ENCODE peak calls at places on chromosomes 12 and 14, in seven cellular contexts. Q, A, P, F, V, J and D are unnamed samples.

GRCh38 chr12:132464820-132465219 is 25.1 kb upstream of the FBRSL1 start:
- DNase-seq in Q (no peak), A (no peak), P (no peak), F (no peak), V (no peak), J (no peak), D (no peak)

GRCh38 chr12:51392556-51393237 is 1.5 kb upstream of the GALNT6 start:
- DNase-seq in Q (no peak), A (no peak), P (peak), F (no peak), V (peak), J (no peak), D (no peak)

GRCh38 chr12:127280393-127281275 is 986.3 kb upstream of the TMEM132C start:
- DNase-seq in Q (peak), A (peak), P (peak), F (peak), V (no peak), J (no peak), D (no peak)

GRCh38 chr12:122137229-122137628 is 36.8 kb downstream of the IL31 start:
- DNase-seq in Q (no peak), A (no peak), P (peak), F (no peak), V (no peak), J (no peak), D (peak)

GRCh38 chr14:72576258-72576657 is 317.6 kb downstream of the DPF3 start:
- DNase-seq in Q (no peak), A (no peak), P (no peak), F (no peak), V (no peak), J (no peak), D (no peak)

GRCh38 chr12:52119398-52120254 is 40.1 kb downstream of the SMIM41 start:
- DNase-seq in Q (peak), A (peak), P (peak), F (no peak), V (peak), J (no peak), D (peak)

GRCh38 chr14:54722791-54723432 is 156.0 kb downstream of the SAMD4A start:
- DNase-seq in Q (no peak), A (peak), P (peak), F (peak), V (peak), J (no peak), D (peak)

GRCh38 chr14:90561031-90561430 is 164.2 kb downstream of the CALM1 start:
- DNase-seq in Q (no peak), A (no peak), P (peak), F (no peak), V (no peak), J (no peak), D (no peak)

GRCh38 chr12:34298971-34299801 is 276.9 kb downstream of the ALG10 start:
- DNase-seq in Q (no peak), A (no peak), P (no peak), F (no peak), V (no peak), J (no peak), D (no peak)

GRCh38 chr12:52191841-52192791 is at the start of gene KRT80:
- DNase-seq in Q (no peak), A (no peak), P (no peak), F (peak), V (peak), J (peak), D (no peak)

GRCh38 chr14:100165376-100165775 is 5.9 kb upstream of the DEGS2 start:
- DNase-seq in Q (no peak), A (no peak), P (no peak), F (no peak), V (no peak), J (no peak), D (no peak)

GRCh38 chr14:104149617-104150141 is 11.3 kb downstream of the KIF26A start:
- DNase-seq in Q (no peak), A (no peak), P (peak), F (no peak), V (peak), J (no peak), D (no peak)

GRCh38 chr12:124240493-124240892 is 54.4 kb upstream of the RFLNA start:
- DNase-seq in Q (no peak), A (peak), P (peak), F (peak), V (no peak), J (peak), D (peak)

GRCh38 chr12:102406033-102406584 is 74.3 kb downstream of the IGF1 start:
- DNase-seq in Q (no peak), A (no peak), P (peak), F (peak), V (peak), J (no peak), D (no peak)

GRCh38 chr14:69886843-69887242 is 7.6 kb downstream of the SMOC1 start:
- DNase-seq in Q (no peak), A (no peak), P (no peak), F (peak), V (peak), J (peak), D (no peak)

GRCh38 chr14:68978550-68978911 is 571 bp downstream of the ACTN1 start:
- DNase-seq in Q (no peak), A (no peak), P (peak), F (peak), V (peak), J (peak), D (peak)

GRCh38 chr12:20040844-20041243 is 327.5 kb upstream of the PDE3A start:
- DNase-seq in Q (no peak), A (no peak), P (peak), F (no peak), V (no peak), J (peak), D (no peak)

GRCh38 chr12:613996-614726 is 49.1 kb downstream of the NINJ2 start:
- DNase-seq in Q (no peak), A (peak), P (peak), F (no peak), V (peak), J (no peak), D (peak)

GRCh38 chr12:80064269-80064668 is 35.1 kb upstream of the OTOGL start:
- DNase-seq in Q (no peak), A (no peak), P (no peak), F (no peak), V (peak), J (peak), D (no peak)

GRCh38 chr14:102320033-102320660 is 601 bp downstream of the ZNF839 start:
- DNase-seq in Q (no peak), A (peak), P (peak), F (peak), V (peak), J (peak), D (peak)

GRCh38 chr12:24997496-24997895 is 48.6 kb upstream of the BCAT1 start:
- DNase-seq in Q (no peak), A (no peak), P (no peak), F (no peak), V (peak), J (no peak), D (no peak)

GRCh38 chr12:103166949-103167348 is 209.5 kb downstream of the ASCL1 start:
- DNase-seq in Q (no peak), A (no peak), P (no peak), F (no peak), V (no peak), J (no peak), D (no peak)

GRCh38 chr14:99777956-99778355 is 15.3 kb upstream of the EML1 start:
- DNase-seq in Q (no peak), A (no peak), P (no peak), F (no peak), V (no peak), J (no peak), D (no peak)

GRCh38 chr14:72318648-72319047 is 386.4 kb downstream of the RGS6 start:
- DNase-seq in Q (no peak), A (no peak), P (no peak), F (no peak), V (no peak), J (no peak), D (no peak)

GRCh38 chr12:113875681-113876080 is 90.4 kb downstream of the RBM19 start:
- DNase-seq in Q (no peak), A (no peak), P (no peak), F (no peak), V (peak), J (peak), D (no peak)

GRCh38 chr12:107779077-107779840 is 4.8 kb downstream of the ASCL4 start:
- DNase-seq in Q (no peak), A (peak), P (no peak), F (no peak), V (no peak), J (no peak), D (no peak)

GRCh38 chr12:44015333-44015941 is 179.6 kb downstream of the TMEM117 start:
- DNase-seq in Q (no peak), A (peak), P (peak), F (peak), V (peak), J (no peak), D (peak)

GRCh38 chr12:115963030-115963480 is 314.4 kb downstream of the MED13L start:
- DNase-seq in Q (no peak), A (no peak), P (no peak), F (peak), V (peak), J (no peak), D (no peak)

GRCh38 chr12:10968765-10969456 is 17.8 kb downstream of the TAS2R50 start:
- DNase-seq in Q (no peak), A (no peak), P (no peak), F (peak), V (peak), J (peak), D (no peak)

GRCh38 chr14:69685716-69686115 is 74.3 kb downstream of the SUSD6 start:
- DNase-seq in Q (no peak), A (no peak), P (no peak), F (peak), V (peak), J (peak), D (no peak)

GRCh38 chr12:7152818-7153217 is 22.6 kb downstream of the CLSTN3 start:
- DNase-seq in Q (no peak), A (no peak), P (no peak), F (no peak), V (no peak), J (no peak), D (no peak)

DNA sequence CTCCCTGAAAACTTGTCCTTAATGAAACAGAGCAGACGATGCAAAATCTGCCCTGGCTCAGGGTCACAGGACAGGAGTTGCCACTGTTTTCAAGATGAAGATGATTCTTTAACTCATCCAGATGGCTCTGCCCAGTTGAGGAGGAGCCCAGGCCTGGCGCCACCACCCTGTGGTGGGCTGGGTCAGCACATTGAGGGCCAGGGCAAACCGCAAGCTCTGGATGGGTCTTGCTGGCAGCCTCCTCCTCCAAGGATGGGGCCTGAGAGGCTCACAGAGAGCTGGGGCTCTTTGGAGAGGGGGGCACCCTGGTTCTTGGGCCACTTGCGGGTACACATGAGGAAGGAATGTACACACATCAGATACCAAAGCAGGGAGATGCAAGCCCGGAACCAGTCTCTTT is 158.2 kb downstream of the NUAK1 start:
- DNase-seq in Q (no peak), A (no peak), P (no peak), F (no peak), V (no peak), J (no peak), D (no peak)
- H2AFZ ChIP-seq in Q (no peak), A (no peak), P (no peak), F (no peak), V (no peak), J (no peak), D (no peak)

DNA sequence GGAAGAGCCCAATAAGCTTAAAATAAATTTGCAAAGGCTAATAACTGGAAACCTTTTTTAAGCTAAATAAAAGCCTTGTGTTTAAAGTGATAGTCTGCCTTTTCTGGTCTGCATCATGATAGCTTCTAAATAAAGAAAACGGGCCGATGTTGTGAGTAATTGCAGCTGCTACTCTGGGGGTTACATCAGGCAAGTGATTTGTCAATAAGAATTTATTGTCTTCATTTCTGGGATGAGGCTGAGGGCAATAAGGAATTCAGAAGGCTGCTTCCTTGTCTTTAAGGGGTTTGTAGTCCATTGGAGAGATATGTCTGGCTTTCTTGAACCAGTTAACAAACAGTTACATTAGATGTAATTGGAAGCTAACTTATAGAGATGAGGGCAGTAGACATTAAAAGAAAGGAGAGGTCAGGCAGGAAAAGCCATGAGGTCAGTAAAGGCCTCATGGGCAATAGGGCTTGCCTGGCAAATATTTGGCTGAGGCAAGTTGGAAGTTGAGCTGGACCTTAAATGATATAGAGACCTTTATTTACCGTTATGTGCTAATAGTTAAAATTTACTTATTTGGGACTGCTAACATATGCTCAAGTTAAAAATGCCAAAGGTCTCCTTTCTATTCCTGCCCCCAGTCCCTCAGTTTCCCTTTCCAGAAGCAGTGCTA is 85.0 kb downstream of the CRADD start:
- DNase-seq in Q (no peak), A (no peak), P (no peak), F (no peak), V (peak), J (peak), D (no peak)
- H2AFZ ChIP-seq in Q (no peak), A (no peak), P (no peak), F (no peak), V (no peak), J (peak), D (no peak)

DNA sequence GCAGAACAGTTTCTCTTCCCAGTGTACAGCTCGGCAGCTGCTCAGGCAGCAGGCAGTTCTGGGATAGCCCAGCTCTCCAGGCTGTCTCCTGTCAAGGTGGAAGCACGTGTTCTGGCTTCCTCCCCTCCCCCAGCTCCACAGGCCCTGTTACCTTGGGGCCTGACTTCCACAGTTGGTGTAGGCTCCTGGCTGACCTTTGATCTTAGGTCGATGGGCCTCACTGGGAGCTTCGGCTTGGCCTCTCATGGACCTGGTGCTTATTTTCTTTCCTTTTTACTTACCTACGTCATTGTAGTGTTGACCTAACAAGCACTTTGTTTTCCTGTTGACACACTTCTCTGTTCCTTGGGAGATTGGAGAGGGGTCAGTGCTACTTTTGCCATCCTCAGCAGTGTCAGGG is 17.0 kb downstream of the DLST start:
- DNase-seq in Q (no peak), A (no peak), P (no peak), F (no peak), V (no peak), J (peak), D (no peak)
- H2AFZ ChIP-seq in Q (no peak), A (no peak), P (no peak), F (no peak), V (no peak), J (no peak), D (no peak)

GRCh38 chr12:3311491-3312103 is 179.4 kb upstream of the PRMT8 start:
- DNase-seq in Q (no peak), A (no peak), P (no peak), F (peak), V (no peak), J (no peak), D (no peak)

GRCh38 chr12:3314306-3314663 is 176.7 kb upstream of the PRMT8 start:
- DNase-seq in Q (no peak), A (no peak), P (no peak), F (no peak), V (no peak), J (no peak), D (peak)

GRCh38 chr12:3311027-3311402 is 180.0 kb upstream of the PRMT8 start:
- DNase-seq in Q (no peak), A (no peak), P (no peak), F (peak), V (peak), J (no peak), D (no peak)

GRCh38 chr12:3313655-3314305 is 177.2 kb upstream of the PRMT8 start:
- DNase-seq in Q (no peak), A (peak), P (peak), F (no peak), V (no peak), J (peak), D (peak)

DNA sequence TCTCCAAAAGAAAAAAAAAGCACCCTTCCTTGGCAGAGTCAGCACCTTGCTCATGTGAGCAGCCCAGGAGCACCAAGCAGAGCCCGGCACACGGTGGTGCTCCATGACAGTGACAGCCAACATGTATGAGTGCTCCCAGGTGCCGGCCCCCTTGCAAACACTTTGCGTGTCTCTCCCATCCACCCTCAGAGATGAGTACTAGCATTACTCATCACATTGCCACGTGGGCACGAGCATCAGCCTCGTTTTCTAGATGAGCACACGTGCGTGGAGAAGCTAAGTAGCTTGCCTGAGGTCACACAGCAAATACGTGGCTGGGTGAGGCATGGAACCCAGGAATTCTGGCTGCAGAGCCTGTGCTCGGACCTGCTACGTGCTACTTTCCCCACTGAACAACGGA is 177.9 kb upstream of the PRMT8 start:
- DNase-seq in Q (no peak), A (no peak), P (no peak), F (peak), V (peak), J (peak), D (no peak)
- H2AFZ ChIP-seq in Q (no peak), A (no peak), P (no peak), F (no peak), V (no peak), J (no peak), D (no peak)

GRCh38 chr14:34906287-34906686 is 31.1 kb upstream of the BAZ1A start:
- DNase-seq in Q (no peak), A (no peak), P (no peak), F (no peak), V (no peak), J (no peak), D (no peak)
- H2AFZ ChIP-seq in Q (no peak), A (no peak), P (no peak), F (no peak), V (no peak), J (no peak), D (no peak)

DNA sequence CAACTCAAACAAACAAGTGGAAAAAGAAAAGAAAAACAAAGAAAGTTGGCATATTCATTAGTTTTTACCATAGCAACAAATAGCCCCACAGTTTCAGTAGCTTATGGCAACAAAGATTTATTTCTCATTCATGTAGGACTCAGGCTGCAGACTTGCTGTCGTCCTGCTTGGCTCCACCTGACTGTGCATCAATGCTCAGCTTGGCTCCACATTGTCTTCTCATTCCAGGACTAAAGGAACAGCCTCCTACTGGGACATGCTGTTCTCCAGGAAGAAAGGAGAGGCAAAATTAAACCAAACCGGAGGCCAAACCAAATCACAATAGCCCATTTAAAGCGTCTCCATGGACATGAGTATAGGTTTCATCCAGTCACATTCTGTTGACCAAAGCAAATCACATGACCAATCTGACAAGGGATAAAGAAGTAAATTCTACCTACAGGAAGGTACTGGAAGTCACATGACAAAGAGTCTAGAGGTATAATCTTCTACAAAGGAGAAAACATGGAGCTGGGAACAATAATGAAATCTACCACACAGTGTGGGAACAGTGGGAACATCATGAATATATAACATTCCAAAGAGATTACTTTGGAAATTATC is 222.5 kb downstream of the PIK3C2G start:
- DNase-seq in Q (no peak), A (no peak), P (peak), F (no peak), V (no peak), J (no peak), D (no peak)
- H2AFZ ChIP-seq in Q (no peak), A (no peak), P (peak), F (no peak), V (no peak), J (no peak), D (no peak)

GRCh38 chr12:106138646-106139421 is at the start of gene NUAK1:
- DNase-seq in Q (no peak), A (no peak), P (peak), F (peak), V (peak), J (peak), D (no peak)

GRCh38 chr12:106139422-106140141 is 828 bp upstream of the NUAK1 start:
- DNase-seq in Q (peak), A (no peak), P (peak), F (peak), V (peak), J (peak), D (no peak)

GRCh38 chr12:106137456-106138278 is 1.1 kb downstream of the NUAK1 start:
- DNase-seq in Q (no peak), A (no peak), P (peak), F (no peak), V (no peak), J (peak), D (no peak)

GRCh38 chr12:106136263-106136662 is 2.5 kb downstream of the NUAK1 start:
- DNase-seq in Q (peak), A (peak), P (peak), F (peak), V (peak), J (peak), D (peak)

GRCh38 chr12:106138279-106138645 is 492 bp downstream of the NUAK1 start:
- DNase-seq in Q (no peak), A (no peak), P (no peak), F (peak), V (no peak), J (no peak), D (no peak)
- H2AFZ ChIP-seq in Q (no peak), A (no peak), P (peak), F (peak), V (peak), J (peak), D (no peak)

DNA sequence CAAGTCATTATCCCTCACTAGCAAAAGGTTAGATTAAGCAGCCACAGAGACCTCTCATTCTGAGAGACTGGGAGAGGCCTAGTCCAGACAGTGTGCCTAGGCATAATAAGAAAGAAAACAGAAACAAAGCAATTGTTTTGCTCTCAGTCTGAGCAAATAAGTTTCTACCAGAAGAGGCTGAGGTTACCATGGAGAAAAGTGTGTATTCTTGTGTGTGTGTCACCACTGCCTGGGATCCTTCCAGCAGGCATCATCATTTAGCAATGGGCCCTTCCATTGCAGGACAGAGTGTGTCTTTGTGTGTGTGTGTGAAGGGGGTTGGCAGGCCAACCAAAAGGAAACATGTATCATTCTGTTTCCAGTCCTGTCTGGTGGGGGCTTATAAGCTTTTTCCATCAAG is 3.7 kb downstream of the EFS start:
- DNase-seq in Q (no peak), A (no peak), P (no peak), F (peak), V (peak), J (peak), D (no peak)
- H2AFZ ChIP-seq in Q (no peak), A (no peak), P (no peak), F (no peak), V (no peak), J (no peak), D (no peak)

GRCh38 chr12:57744777-57745484 is at the start of gene TSPAN31:
- DNase-seq in Q (peak), A (peak), P (peak), F (peak), V (peak), J (peak), D (peak)
- H2AFZ ChIP-seq in Q (peak), A (peak), P (peak), F (peak), V (peak), J (peak), D (no peak)